ENCODE peak calls at places on chromosomes 7 and 10, in four cellular contexts. M, Y, W and V are unnamed samples.
A peak's percentile ranks its signal among the peaks of the same experiment; 100 is the strongest.

GRCh38 chr7:31261373-31261772 is 79.2 kb downstream of the NEUROD6 start:
- DNase-seq in M (no peak), Y (no peak), W (no peak), V (no peak)

GRCh38 chr7:33080326-33080725 is 17.8 kb upstream of the NT5C3A start:
- DNase-seq in M (no peak), Y (no peak), W (no peak), V (no peak)

GRCh38 chr10:78903351-78903940 is 165.3 kb upstream of the ZMIZ1 start:
- DNase-seq in M (no peak), Y (no peak), W (no peak), V (no peak)

GRCh38 chr10:89706011-89706410 is 4.6 kb downstream of the KIF20B start:
- DNase-seq in M (no peak), Y (peak; percentile 8), W (no peak), V (no peak)

GRCh38 chr10:119457966-119458766 is 84.4 kb downstream of the RGS10 start:
- DNase-seq in M (no peak), Y (no peak), W (no peak), V (no peak)

GRCh38 chr10:60413306-60414012 is 23.8 kb upstream of the ANK3 start:
- DNase-seq in M (no peak), Y (no peak), W (no peak), V (no peak)

GRCh38 chr7:70698219-70698832 is 433.6 kb upstream of the GALNT17 start:
- DNase-seq in M (peak; percentile 27), Y (peak; percentile 54), W (peak; percentile 28), V (no peak)

GRCh38 chr10:61935085-61935484 is 33.6 kb downstream of the ARID5B start:
- DNase-seq in M (no peak), Y (no peak), W (no peak), V (no peak)

GRCh38 chr10:29151011-29151410 is 137.9 kb upstream of the LYZL1 start:
- DNase-seq in M (no peak), Y (no peak), W (no peak), V (no peak)

GRCh38 chr7:1954366-1955004 is 278.3 kb downstream of the MAD1L1 start:
- DNase-seq in M (no peak), Y (no peak), W (no peak), V (no peak)

GRCh38 chr10:70672165-70672992 is at the start of gene ADAMTS14:
- DNase-seq in M (peak; percentile 76), Y (peak; percentile 60), W (peak; percentile 43), V (peak; percentile 68)

GRCh38 chr7:149716007-149716931 is 57.1 kb downstream of the ZNF467 start:
- DNase-seq in M (no peak), Y (no peak), W (peak; percentile 21), V (no peak)